ENCODE peak calls at places on chromosomes 7 and 10, in nine cellular contexts. H is uterus, A is stomach, T is adrenal gland, W is HCT116, Y is NB4, O is body of pancreas, Q is A549, G is testis. I is an unnamed sample.

GRCh38 chr7:92043637-92044036 is 90.6 kb downstream of the CYP51A1 start:
- DNase-seq in H (no peak), A (no peak), T (no peak), W (no peak), Y (no peak), O (no peak), Q (no peak), G (no peak), I (no peak)

GRCh38 chr10:112159469-112159868 is 24.1 kb downstream of the GPAM start:
- DNase-seq in H (no peak), A (no peak), T (no peak), W (no peak), Y (no peak), O (no peak), Q (no peak), G (no peak), I (no peak)

GRCh38 chr10:78889536-78890063 is 179.2 kb upstream of the ZMIZ1 start:
- DNase-seq in H (no peak), A (no peak), T (no peak), W (no peak), Y (no peak), O (no peak), Q (no peak), G (no peak), I (no peak)

GRCh38 chr10:4763960-4764428 is 62.0 kb upstream of the AKR1E2 start:
- DNase-seq in H (no peak), A (no peak), T (no peak), W (no peak), Y (no peak), O (no peak), Q (no peak), G (no peak), I (no peak)

GRCh38 chr7:151796091-151796870 is 80.6 kb downstream of the PRKAG2 start:
- DNase-seq in H (no peak), A (peak), T (peak), W (peak), Y (no peak), O (no peak), Q (peak), G (no peak), I (no peak)

GRCh38 chr7:1407883-1408282 is 51.4 kb downstream of the MICALL2 start:
- DNase-seq in H (no peak), A (no peak), T (no peak), W (no peak), Y (no peak), O (no peak), Q (no peak), G (no peak), I (no peak)

GRCh38 chr10:99631496-99631895 is 11.3 kb upstream of the SLC25A28 start:
- DNase-seq in H (no peak), A (no peak), T (no peak), W (no peak), Y (no peak), O (no peak), Q (no peak), G (no peak), I (no peak)

GRCh38 chr10:32790483-32790882 is 167.5 kb downstream of the ITGB1 start:
- DNase-seq in H (no peak), A (no peak), T (no peak), W (no peak), Y (no peak), O (no peak), Q (no peak), G (no peak), I (no peak)

GRCh38 chr10:110843796-110844616 is 27.7 kb upstream of the PDCD4 start:
- DNase-seq in H (no peak), A (no peak), T (no peak), W (no peak), Y (peak), O (peak), Q (no peak), G (no peak), I (no peak)

GRCh38 chr7:38806912-38807311 is 102.1 kb downstream of the VPS41 start:
- DNase-seq in H (no peak), A (no peak), T (no peak), W (no peak), Y (no peak), O (no peak), Q (no peak), G (no peak), I (no peak)

GRCh38 chr7:50092579-50093411 is at the start of gene ZPBP:
- DNase-seq in H (no peak), A (no peak), T (no peak), W (peak), Y (peak), O (peak), Q (peak), G (peak), I (peak)

GRCh38 chr7:140232959-140233649 is 56.3 kb upstream of the KDM7A start:
- DNase-seq in H (no peak), A (no peak), T (no peak), W (no peak), Y (no peak), O (no peak), Q (no peak), G (no peak), I (no peak)

GRCh38 chr10:93711891-93712290 is 9.5 kb upstream of the FRA10AC1 start:
- DNase-seq in H (no peak), A (no peak), T (no peak), W (no peak), Y (no peak), O (no peak), Q (no peak), G (no peak), I (no peak)

GRCh38 chr7:139682136-139683013 is 95.4 kb downstream of the HIPK2 start:
- DNase-seq in H (no peak), A (no peak), T (no peak), W (peak), Y (no peak), O (no peak), Q (peak), G (no peak), I (no peak)

GRCh38 chr10:4541292-4541691 is 284.7 kb upstream of the AKR1E2 start:
- DNase-seq in H (no peak), A (peak), T (no peak), W (peak), Y (no peak), O (no peak), Q (peak), G (no peak), I (no peak)

GRCh38 chr10:99318048-99318447 is 11.1 kb upstream of the CNNM1 start:
- DNase-seq in H (no peak), A (no peak), T (no peak), W (no peak), Y (no peak), O (no peak), Q (no peak), G (no peak), I (no peak)

GRCh38 chr10:7956508-7956907 is 98.0 kb upstream of the GATA3 start:
- DNase-seq in H (no peak), A (no peak), T (no peak), W (no peak), Y (peak), O (no peak), Q (peak), G (no peak), I (no peak)

GRCh38 chr10:113310317-113310716 is 242.5 kb upstream of the HABP2 start:
- DNase-seq in H (no peak), A (no peak), T (no peak), W (no peak), Y (no peak), O (no peak), Q (no peak), G (no peak), I (no peak)

GRCh38 chr7:26668821-26669220 is 195.6 kb downstream of the SKAP2 start:
- DNase-seq in H (no peak), A (no peak), T (no peak), W (no peak), Y (no peak), O (no peak), Q (no peak), G (no peak), I (no peak)

GRCh38 chr10:114751856-114752255 is 69.7 kb upstream of the FHIP2A start:
- DNase-seq in H (no peak), A (no peak), T (no peak), W (no peak), Y (no peak), O (no peak), Q (no peak), G (no peak), I (no peak)

GRCh38 chr7:158959021-158959717 is 102.8 kb downstream of the DYNC2I1 start:
- DNase-seq in H (no peak), A (no peak), T (no peak), W (no peak), Y (no peak), O (no peak), Q (no peak), G (no peak), I (no peak)

GRCh38 chr7:901388-902154 is 25.2 kb downstream of the GET4 start:
- DNase-seq in H (peak), A (peak), T (peak), W (peak), Y (peak), O (peak), Q (peak), G (peak), I (peak)

GRCh38 chr7:81499262-81500116 is 270.4 kb downstream of the HGF start:
- DNase-seq in H (no peak), A (no peak), T (no peak), W (peak), Y (peak), O (no peak), Q (peak), G (peak), I (no peak)

GRCh38 chr7:30406664-30407425 is 71.7 kb downstream of the NOD1 start:
- DNase-seq in H (no peak), A (no peak), T (no peak), W (no peak), Y (no peak), O (no peak), Q (no peak), G (no peak), I (no peak)

GRCh38 chr10:132520147-132520811 is 17.3 kb upstream of the INPP5A start:
- DNase-seq in H (peak), A (peak), T (peak), W (no peak), Y (no peak), O (peak), Q (no peak), G (peak), I (peak)

GRCh38 chr7:97847791-97848190 is 24.4 kb downstream of the ASNS start:
- DNase-seq in H (no peak), A (no peak), T (no peak), W (no peak), Y (peak), O (no peak), Q (no peak), G (no peak), I (no peak)

GRCh38 chr10:121988361-121989324 is at the start of gene TACC2:
- DNase-seq in H (no peak), A (no peak), T (no peak), W (peak), Y (no peak), O (no peak), Q (no peak), G (no peak), I (no peak)

GRCh38 chr7:112282476-112283188 is 76.1 kb downstream of the ZNF277 start:
- DNase-seq in H (no peak), A (no peak), T (no peak), W (no peak), Y (no peak), O (no peak), Q (no peak), G (no peak), I (no peak)

DNA sequence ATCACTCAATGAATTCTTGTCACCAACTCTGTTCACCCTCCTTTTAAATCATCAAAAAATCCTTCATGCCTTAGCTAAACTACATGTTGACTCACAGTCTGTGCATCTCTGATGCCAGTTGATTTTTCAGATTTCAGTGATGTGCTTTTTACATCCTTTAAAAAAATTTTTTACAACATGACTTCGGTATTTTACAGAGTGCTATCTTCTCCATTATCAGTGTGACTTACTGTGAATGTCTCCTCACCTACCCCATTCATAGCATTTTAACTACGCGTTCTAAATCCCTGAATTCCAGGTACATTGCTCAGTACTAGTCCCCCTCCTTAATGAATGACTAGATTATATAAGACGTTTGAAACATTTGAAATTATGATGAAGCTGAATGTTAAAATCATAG is 98.7 kb downstream of the DNAH11 start:
- DNase-seq in H (no peak), A (no peak), T (no peak), W (no peak), Y (no peak), O (no peak), Q (no peak), G (no peak), I (no peak)
- TF ChIP-seq POLR2A in H (no peak), A (no peak), T (no peak), W (no peak), Y (no peak), O (no peak), Q (no peak), G (no peak), I (no peak)

GRCh38 chr7:102426268-102427031 is 6.9 kb upstream of the ORAI2 start:
- DNase-seq in H (no peak), A (no peak), T (no peak), W (no peak), Y (no peak), O (no peak), Q (no peak), G (no peak), I (no peak)

GRCh38 chr7:102424129-102424551 is 9.2 kb upstream of the ORAI2 start:
- DNase-seq in H (no peak), A (no peak), T (no peak), W (no peak), Y (no peak), O (no peak), Q (no peak), G (no peak), I (no peak)

GRCh38 chr7:102421706-102422105 is 11.7 kb upstream of the ORAI2 start:
- DNase-seq in H (no peak), A (no peak), T (no peak), W (no peak), Y (no peak), O (no peak), Q (no peak), G (no peak), I (no peak)

GRCh38 chr7:102425639-102426267 is 7.6 kb upstream of the ORAI2 start:
- DNase-seq in H (no peak), A (peak), T (no peak), W (no peak), Y (no peak), O (no peak), Q (no peak), G (no peak), I (no peak)

GRCh38 chr7:102424787-102425218 is 8.6 kb upstream of the ORAI2 start:
- DNase-seq in H (no peak), A (no peak), T (no peak), W (no peak), Y (no peak), O (no peak), Q (no peak), G (no peak), I (no peak)
- TF ChIP-seq POLR2A in H (no peak), A (no peak), T (no peak), W (no peak), Y (no peak), O (no peak), Q (no peak), G (no peak), I (no peak)

DNA sequence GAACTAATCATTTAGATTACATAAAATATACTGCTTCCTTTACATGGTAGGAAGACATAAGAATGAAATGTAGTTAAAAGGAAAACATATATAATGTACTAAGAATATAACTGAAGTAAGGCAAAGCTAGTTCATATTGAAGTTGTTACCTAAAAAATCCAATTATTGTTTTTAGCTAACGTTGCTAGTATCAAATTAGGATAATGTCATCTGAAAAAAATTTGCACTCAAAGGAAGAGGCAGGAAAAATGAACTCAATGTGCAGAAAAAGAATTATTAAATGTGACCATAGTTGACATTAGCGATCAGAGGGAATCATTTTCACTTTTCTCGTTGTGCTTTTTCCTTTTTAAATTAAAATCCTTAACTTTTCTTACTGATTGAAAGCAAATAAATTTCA is 1.6 kb upstream of the BET1 start:
- DNase-seq in H (no peak), A (no peak), T (no peak), W (no peak), Y (no peak), O (no peak), Q (no peak), G (no peak), I (no peak)
- TF ChIP-seq POLR2A in H (no peak), A (no peak), T (no peak), W (no peak), Y (no peak), O (no peak), Q (no peak), G (no peak), I (no peak)

GRCh38 chr10:59709472-59710125 is at the start of gene SLC16A9:
- DNase-seq in H (peak), A (peak), T (peak), W (peak), Y (peak), O (peak), Q (peak), G (peak), I (peak)
- TF ChIP-seq POLR2A in H (peak), A (no peak), T (peak), W (no peak), Y (peak), O (peak), Q (no peak), G (no peak), I (peak)

DNA sequence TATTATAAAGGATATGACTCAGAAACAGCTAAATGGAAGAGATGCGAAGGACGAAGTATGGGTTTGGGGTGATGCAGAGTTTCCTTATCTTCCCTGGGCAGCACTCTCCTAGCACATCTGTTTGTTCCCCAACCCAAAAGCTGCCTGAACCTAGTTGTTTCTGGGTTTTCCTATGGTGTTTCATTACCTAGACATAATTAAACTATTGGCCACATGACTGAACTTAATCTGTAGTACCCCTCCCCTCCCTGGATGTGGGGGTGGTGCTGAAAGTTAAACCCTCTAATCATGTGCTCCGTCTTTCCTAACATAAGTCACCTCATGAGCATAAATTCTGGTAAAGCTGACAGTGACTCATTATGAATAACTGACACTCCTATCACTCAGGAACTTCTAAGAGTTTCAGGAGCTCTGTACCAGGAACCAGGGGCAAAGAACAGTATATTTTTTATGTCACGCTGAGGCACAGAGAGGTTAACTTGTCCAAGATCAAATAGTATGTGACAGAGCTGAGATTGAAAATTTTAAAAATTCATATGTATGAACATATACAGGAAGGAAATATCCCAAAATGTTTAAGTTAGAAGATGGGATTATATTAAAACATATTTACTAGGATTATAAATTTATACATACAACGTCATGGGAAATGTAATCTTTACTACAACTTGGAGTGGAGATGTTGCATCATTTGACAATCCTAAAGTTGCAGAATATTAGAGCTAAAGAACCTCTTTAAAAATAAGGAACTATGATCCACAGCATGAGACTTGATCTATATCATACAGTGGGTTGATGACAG is 4.8 kb downstream of the STRIP2 start:
- DNase-seq in H (no peak), A (no peak), T (no peak), W (peak), Y (peak), O (no peak), Q (peak), G (no peak), I (no peak)
- TF ChIP-seq POLR2A in H (no peak), A (no peak), T (no peak), W (no peak), Y (no peak), O (no peak), Q (no peak), G (no peak), I (no peak)

DNA sequence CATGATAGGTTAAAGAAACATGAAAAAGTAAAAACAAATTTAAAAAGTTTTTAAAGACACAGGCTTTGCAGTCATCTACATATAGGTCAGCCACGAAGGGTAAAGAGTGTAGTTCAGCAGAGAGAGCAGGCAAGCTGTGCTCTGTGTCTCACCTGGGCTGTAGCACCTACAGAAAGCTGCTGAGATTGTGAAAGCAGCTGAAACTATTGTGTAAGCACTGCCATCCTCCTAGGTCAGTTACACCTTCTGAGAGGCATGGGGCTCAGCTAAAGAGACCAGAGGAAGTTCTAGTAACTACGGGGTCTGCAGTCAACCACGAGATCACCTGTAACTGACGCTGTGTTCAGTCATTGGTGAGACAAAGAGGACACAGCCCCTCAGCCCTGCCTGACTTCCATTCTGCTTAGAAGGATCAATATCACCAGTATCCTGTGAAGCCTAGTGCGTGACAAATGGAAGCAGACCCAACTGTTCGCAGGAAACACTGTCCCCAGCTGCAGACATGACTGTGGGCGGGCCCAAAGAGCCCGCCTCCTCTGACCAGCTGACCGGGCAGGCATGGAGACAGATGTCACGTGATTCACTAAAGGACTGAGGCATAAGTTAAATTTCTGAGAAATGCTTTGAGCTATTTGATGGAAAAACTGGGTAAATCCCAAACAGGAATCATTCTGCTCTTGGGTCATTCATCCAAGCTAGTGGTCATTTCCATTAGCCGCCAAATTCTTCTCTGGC is 87.9 kb downstream of the EBF3 start:
- DNase-seq in H (no peak), A (no peak), T (no peak), W (no peak), Y (no peak), O (no peak), Q (no peak), G (no peak), I (no peak)
- TF ChIP-seq POLR2A in H (no peak), A (no peak), T (no peak), W (no peak), Y (no peak), O (no peak), Q (no peak), G (no peak), I (no peak)

GRCh38 chr7:44257618-44258422 is 57.0 kb downstream of the YKT6 start:
- DNase-seq in H (peak), A (peak), T (peak), W (no peak), Y (peak), O (peak), Q (peak), G (peak), I (peak)
- TF ChIP-seq POLR2A in H (no peak), A (no peak), T (no peak), W (no peak), Y (no peak), O (no peak), Q (no peak), G (no peak), I (no peak)

DNA sequence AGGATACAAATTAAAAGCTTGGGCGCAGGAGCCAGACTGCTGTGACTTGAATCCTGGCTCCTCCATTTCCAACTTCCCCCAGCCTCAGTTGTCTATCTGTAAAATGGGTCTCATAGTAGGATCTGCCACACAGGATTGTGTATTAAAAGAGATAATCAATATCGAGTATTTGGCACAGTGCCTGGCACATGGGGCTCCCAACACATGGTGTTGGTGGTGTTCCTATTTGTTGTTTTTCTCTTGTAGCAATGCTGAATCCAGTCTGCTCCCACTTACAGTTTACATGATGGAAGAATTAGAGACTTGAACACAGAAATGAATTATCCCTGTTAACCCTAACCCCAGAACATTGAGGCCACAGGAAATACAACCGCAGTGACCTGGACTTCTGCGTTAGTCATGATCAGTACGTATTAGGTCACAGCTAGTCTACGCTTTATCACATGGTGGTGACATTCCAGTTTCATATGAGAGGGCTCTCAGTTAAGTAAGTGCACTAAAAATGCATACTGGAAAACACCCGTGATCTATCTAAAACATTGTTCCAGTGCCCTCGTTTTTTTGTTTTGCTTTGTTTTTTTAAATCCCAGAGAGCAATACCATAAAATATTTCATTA is 169.5 kb upstream of the KLF14 start:
- DNase-seq in H (no peak), A (no peak), T (no peak), W (no peak), Y (no peak), O (no peak), Q (peak), G (no peak), I (no peak)
- TF ChIP-seq POLR2A in H (no peak), A (no peak), T (no peak), W (peak), Y (no peak), O (no peak), Q (no peak), G (no peak), I (no peak)

I was measured in ovary.